ENCODE peak calls at places on chromosomes 6 and 20, in nine cellular contexts. I is lower leg skin, B is heart left ventricle, X is GM12892, Y is IMR-90, N is stomach, W is GM12891, D is body of pancreas, L is transverse colon. O is an unnamed sample.
A peak's percentile ranks its signal among the peaks of the same experiment; 100 is the strongest.

GRCh38 chr6:40409143-40409542 is 178.0 kb downstream of the LRFN2 start:
- DNase-seq in I (no peak), B (no peak), X (no peak), Y (no peak), N (no peak), W (no peak), D (no peak), L (no peak), O (no peak)

GRCh38 chr6:134230087-134230717 is 87.7 kb downstream of the SGK1 start:
- DNase-seq in I (no peak), B (peak; percentile 30), X (no peak), Y (no peak), N (no peak), W (no peak), D (peak; percentile 42), L (no peak), O (no peak)

GRCh38 chr6:143970827-143971226 is 37.2 kb downstream of the PLAGL1 start:
- DNase-seq in I (no peak), B (no peak), X (no peak), Y (no peak), N (no peak), W (no peak), D (no peak), L (no peak), O (no peak)

GRCh38 chr6:159180001-159180400 is 10.8 kb downstream of the FNDC1 start:
- DNase-seq in I (no peak), B (no peak), X (no peak), Y (peak; percentile 14), N (no peak), W (no peak), D (no peak), L (no peak), O (no peak)

GRCh38 chr20:10536531-10536930 is 101.4 kb downstream of the SLX4IP start:
- DNase-seq in I (no peak), B (no peak), X (no peak), Y (peak; percentile 68), N (peak; percentile 74), W (no peak), D (peak; percentile 88), L (no peak), O (no peak)

GRCh38 chr20:38751360-38751976 is 3.2 kb downstream of the ACTR5 start:
- DNase-seq in I (peak; percentile 48), B (no peak), X (no peak), Y (peak; percentile 46), N (no peak), W (no peak), D (peak; percentile 28), L (no peak), O (no peak)

GRCh38 chr6:56292505-56293181 is 45.3 kb upstream of the COL21A1 start:
- DNase-seq in I (no peak), B (no peak), X (no peak), Y (peak; percentile 62), N (no peak), W (no peak), D (peak; percentile 31), L (peak; percentile 9), O (peak; percentile 14)

GRCh38 chr6:21826031-21826430 is 232.5 kb downstream of the SOX4 start:
- DNase-seq in I (no peak), B (no peak), X (no peak), Y (peak; percentile 42), N (no peak), W (no peak), D (no peak), L (no peak), O (peak; percentile 19)

GRCh38 chr6:90178294-90178678 is 118.4 kb downstream of the BACH2 start:
- DNase-seq in I (no peak), B (no peak), X (no peak), Y (peak; percentile 38), N (no peak), W (no peak), D (no peak), L (no peak), O (no peak)

GRCh38 chr6:120096861-120097260 is 747.3 kb upstream of the MAN1A1 start:
- DNase-seq in I (no peak), B (no peak), X (no peak), Y (no peak), N (no peak), W (no peak), D (no peak), L (no peak), O (no peak)

GRCh38 chr20:46312075-46312944 is 4.0 kb upstream of the CDH22 start:
- DNase-seq in I (no peak), B (no peak), X (no peak), Y (no peak), N (peak; percentile 50), W (no peak), D (no peak), L (no peak), O (no peak)

GRCh38 chr6:7463785-7464184 is 74.2 kb downstream of the RIOK1 start:
- DNase-seq in I (no peak), B (no peak), X (no peak), Y (peak; percentile 52), N (no peak), W (no peak), D (no peak), L (peak; percentile 43), O (no peak)

GRCh38 chr6:24985313-24985712 is 49.6 kb upstream of the RIPOR2 start:
- DNase-seq in I (no peak), B (no peak), X (no peak), Y (no peak), N (no peak), W (no peak), D (no peak), L (no peak), O (no peak)

GRCh38 chr6:14546036-14546435 is 428.5 kb downstream of the CD83 start:
- DNase-seq in I (no peak), B (no peak), X (no peak), Y (no peak), N (no peak), W (no peak), D (no peak), L (no peak), O (no peak)

GRCh38 chr6:81759782-81760181 is 7.3 kb upstream of the TENT5A start:
- DNase-seq in I (no peak), B (no peak), X (no peak), Y (peak; percentile 55), N (no peak), W (no peak), D (no peak), L (no peak), O (no peak)

GRCh38 chr6:111445786-111446395 is 37.1 kb downstream of the REV3L start:
- DNase-seq in I (no peak), B (no peak), X (no peak), Y (no peak), N (no peak), W (no peak), D (no peak), L (no peak), O (no peak)

GRCh38 chr6:112951829-112952228 is 604.7 kb downstream of the RFPL4B start:
- DNase-seq in I (no peak), B (no peak), X (no peak), Y (no peak), N (no peak), W (no peak), D (no peak), L (no peak), O (no peak)

DNA sequence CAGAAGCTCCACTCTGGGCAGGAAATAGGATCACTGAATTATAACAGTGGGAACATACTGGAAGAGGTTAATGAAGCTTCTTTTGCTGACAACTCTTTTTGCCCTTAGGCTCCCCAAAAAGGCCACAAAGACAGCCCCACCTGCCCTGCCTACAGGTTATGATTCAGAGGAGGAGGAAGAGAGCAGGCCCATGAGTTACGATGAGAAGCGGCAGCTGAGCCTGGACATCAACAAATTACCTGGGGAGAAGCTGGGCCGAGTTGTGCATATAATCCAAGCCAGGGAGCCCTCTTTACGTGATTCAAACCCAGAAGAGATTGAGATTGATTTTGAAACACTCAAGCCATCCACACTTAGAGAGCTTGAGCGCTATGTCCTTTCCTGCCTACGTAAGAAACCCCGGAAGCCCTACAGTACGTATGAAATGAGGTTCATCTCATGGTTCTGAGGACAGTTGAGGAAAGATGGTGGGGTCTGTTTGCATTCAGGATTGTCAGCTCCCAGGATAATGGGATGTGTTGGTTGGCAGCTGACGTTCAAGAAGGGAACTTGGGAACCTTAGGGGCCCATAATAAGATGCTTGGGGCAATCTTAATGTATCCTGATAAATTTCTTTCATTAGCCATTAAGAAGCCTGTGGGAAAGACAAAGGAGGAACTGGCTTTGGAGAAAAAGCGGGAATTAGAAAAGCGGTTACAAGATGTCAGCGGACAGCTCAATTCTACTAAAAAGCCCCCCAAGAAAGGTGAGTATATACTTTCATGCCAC is 11.5 kb downstream of the BRD2 start:
- DNase-seq in I (no peak), B (no peak), X (no peak), Y (no peak), N (no peak), W (no peak), D (no peak), L (no peak), O (no peak)
- TF ChIP-seq POLR2A in I (no peak), B (no peak), X (no peak), Y (no peak), N (no peak), W (peak; percentile 26), D (no peak), L (no peak), O (no peak)

DNA sequence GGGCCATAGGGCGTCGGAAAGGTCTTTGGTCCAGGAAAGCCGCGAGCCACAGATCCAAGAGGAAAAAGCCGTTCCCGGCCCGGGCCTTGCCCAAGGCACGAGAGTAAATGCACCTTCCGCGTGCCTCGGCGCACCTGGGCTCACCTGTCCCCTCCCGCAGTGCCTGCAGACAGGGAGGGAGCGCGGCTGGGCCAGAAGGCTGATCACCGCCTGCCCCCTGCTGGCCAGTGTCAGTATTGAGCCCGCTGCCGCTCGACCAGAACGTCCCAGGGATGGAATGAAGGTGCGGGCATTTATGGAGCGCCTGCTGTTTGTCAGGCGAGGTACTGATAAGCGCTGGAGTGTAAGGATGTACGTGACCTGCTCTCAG is 679 bp upstream of the LPIN3 start:
- DNase-seq in I (peak; percentile 98), B (peak; percentile 82), X (peak; percentile 82), Y (peak; percentile 45), N (peak; percentile 96), W (peak; percentile 85), D (peak; percentile 94), L (peak; percentile 95), O (peak; percentile 65)
- TF ChIP-seq POLR2A in I (no peak), B (no peak), X (no peak), Y (no peak), N (no peak), W (no peak), D (no peak), L (no peak), O (no peak)

DNA sequence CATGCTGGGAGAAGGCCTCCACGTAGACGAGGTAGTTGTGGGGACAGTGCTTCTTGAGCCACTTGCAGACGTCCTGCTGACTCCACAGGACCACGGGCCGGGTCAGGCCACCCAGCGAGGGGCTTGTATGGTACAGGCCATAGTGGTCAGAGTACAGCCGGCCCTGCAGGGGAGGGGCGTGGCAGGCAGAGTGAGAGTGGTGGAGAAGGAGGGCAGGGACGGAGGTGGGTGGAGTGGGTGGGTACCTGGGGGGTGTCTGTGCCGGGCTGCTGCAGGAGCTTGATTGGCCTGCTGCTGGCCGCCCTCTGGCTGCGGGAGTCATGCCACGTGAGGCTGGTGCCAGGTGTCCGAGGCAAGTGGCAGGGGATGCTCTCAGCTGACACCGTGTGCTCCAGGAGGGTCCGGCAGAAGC is 2.5 kb downstream of the SAMD10 start:
- DNase-seq in I (no peak), B (no peak), X (no peak), Y (no peak), N (no peak), W (no peak), D (no peak), L (no peak), O (no peak)
- TF ChIP-seq POLR2A in I (no peak), B (no peak), X (no peak), Y (no peak), N (no peak), W (no peak), D (no peak), L (no peak), O (peak; percentile 8)

GRCh38 chr20:63598479-63599395 is 24.7 kb upstream of the HELZ2 start:
- DNase-seq in I (no peak), B (no peak), X (no peak), Y (no peak), N (no peak), W (no peak), D (no peak), L (no peak), O (no peak)
- TF ChIP-seq POLR2A in I (no peak), B (no peak), X (no peak), Y (no peak), N (no peak), W (no peak), D (no peak), L (no peak), O (no peak)

O was measured in H54.